ENCODE peak calls at places on chromosomes 3 and 15, in six cellular contexts. T is germinal center; P is MM.1S; D is stimulated activated CD4-positive, alpha-beta T cell treated with anti-CD3 and anti-CD28 coated beads, Interleukin-15, amount 100 ng/mL, for 1 hour; C is amygdala; Q is NCI-H774. M is an unnamed sample.

GRCh38 chr3:7166460-7166859 is 305.5 kb downstream of the GRM7 start:
- DNase-seq in Q (no peak), C (no peak), T (no peak), D (no peak), P (no peak), M (no peak)

GRCh38 chr15:101092186-101092866 is 159.5 kb downstream of the CHSY1 start:
- DNase-seq in P (no peak), D (no peak), T (no peak), C (no peak), Q (no peak), M (no peak)

GRCh38 chr3:129445472-129445871 is 5.4 kb downstream of the IFT122 start:
- DNase-seq in Q (no peak), T (no peak), D (no peak), C (no peak), P (no peak), M (no peak)

GRCh38 chr15:100572362-100572983 is 29.5 kb downstream of the LINS1 start:
- DNase-seq in C (no peak), D (no peak), P (peak), Q (no peak), T (peak), M (no peak)

GRCh38 chr15:26442680-26443079 is 330.2 kb downstream of the GABRB3 start:
- DNase-seq in T (no peak), C (no peak), D (no peak), P (no peak), Q (no peak), M (no peak)

GRCh38 chr15:74884428-74885223 is 5.2 kb upstream of the MPI start:
- DNase-seq in P (no peak), T (no peak), D (no peak), Q (no peak), C (no peak), M (no peak)

GRCh38 chr3:184583345-184584000 is 21.9 kb downstream of the EPHB3 start:
- DNase-seq in D (no peak), T (no peak), C (peak), Q (no peak), P (no peak), M (no peak)

GRCh38 chr3:183114374-183114773 is 15.1 kb upstream of the MCCC1 start:
- DNase-seq in Q (no peak), C (no peak), P (no peak), D (no peak), T (no peak), M (no peak)

GRCh38 chr15:52749250-52749649 is 40.9 kb downstream of the ONECUT1 start:
- DNase-seq in T (peak), C (no peak), Q (no peak), D (no peak), P (no peak), M (no peak)

GRCh38 chr3:168212664-168213255 is 117.0 kb upstream of the GOLIM4 start:
- DNase-seq in C (no peak), D (no peak), Q (no peak), T (no peak), P (no peak), M (no peak)

GRCh38 chr15:52107238-52107637 is 5.3 kb downstream of the BCL2L10 start:
- DNase-seq in Q (no peak), P (no peak), D (no peak), C (no peak), T (no peak), M (no peak)

GRCh38 chr3:143414571-143415253 is 295.1 kb downstream of the CHST2 start:
- DNase-seq in D (no peak), Q (no peak), C (no peak), T (no peak), P (no peak), M (no peak)

GRCh38 chr15:80710635-80711553 is 15.8 kb downstream of the ABHD17C start:
- DNase-seq in Q (no peak), T (no peak), C (no peak), D (no peak), P (no peak), M (no peak)

GRCh38 chr15:25176991-25177954 is 222.5 kb downstream of the SNRPN start:
- DNase-seq in Q (no peak), C (no peak), D (peak), T (no peak), P (no peak), M (no peak)

GRCh38 chr3:67765575-67765974 is 111.2 kb upstream of the SUCLG2 start:
- DNase-seq in T (no peak), P (no peak), C (no peak), D (no peak), Q (no peak), M (no peak)

GRCh38 chr3:18641916-18642315 is 216.8 kb upstream of the SATB1 start:
- DNase-seq in D (no peak), P (no peak), C (no peak), Q (peak), T (no peak), M (no peak)

GRCh38 chr15:74233864-74234597 is 2.1 kb upstream of the CCDC33 start:
- DNase-seq in T (no peak), C (no peak), D (no peak), Q (no peak), P (no peak), M (no peak)

GRCh38 chr3:155018621-155019330 is 61.3 kb upstream of the MME start:
- DNase-seq in T (no peak), Q (no peak), C (no peak), D (no peak), P (no peak), M (no peak)

GRCh38 chr3:67854663-67855062 is 200.3 kb upstream of the SUCLG2 start:
- DNase-seq in Q (no peak), P (peak), T (no peak), D (no peak), C (no peak), M (no peak)

GRCh38 chr3:176395269-176395668 is 802.0 kb downstream of the TBL1XR1 start:
- DNase-seq in C (no peak), D (no peak), Q (no peak), T (no peak), P (no peak), M (no peak)

GRCh38 chr3:99131876-99132275 is 230.4 kb upstream of the DCBLD2 start:
- DNase-seq in C (no peak), D (no peak), P (no peak), T (no peak), Q (no peak), M (no peak)

GRCh38 chr3:43773273-43774104 is 82.8 kb downstream of the ABHD5 start:
- DNase-seq in D (no peak), Q (no peak), T (no peak), C (no peak), P (no peak), M (no peak)

GRCh38 chr3:119322523-119323400 is 28.6 kb downstream of the ARHGAP31 start:
- DNase-seq in P (peak), C (peak), T (peak), Q (peak), D (peak), M (peak)

GRCh38 chr15:31278056-31278445 is 48.6 kb upstream of the KLF13 start:
- DNase-seq in D (no peak), T (no peak), P (no peak), Q (no peak), C (no peak), M (no peak)

GRCh38 chr15:74158855-74159650 is 14.5 kb upstream of the ISLR start:
- DNase-seq in T (no peak), P (peak), D (no peak), Q (no peak), C (no peak), M (no peak)

GRCh38 chr3:186790261-186790981 is 7.0 kb downstream of the EIF4A2 start:
- DNase-seq in P (peak), T (no peak), Q (no peak), C (no peak), D (no peak), M (no peak)

GRCh38 chr15:79122391-79122790 is 31.8 kb upstream of the RASGRF1 start:
- DNase-seq in P (no peak), C (no peak), T (no peak), Q (no peak), D (no peak), M (no peak)